ENCODE peak calls at places on chromosomes 6 and 20, in six cellular contexts. One of them, this sample, is unnamed.

GRCh38 chr20:46752639-46753235 is 43.3 kb downstream of the SLC2A10 start:
- DNase-seq in GM04504: no peak
- DNase-seq in left ventricle myocardium superior: peak; percentile 51
- DNase-seq in SJSA1: peak; percentile 37
- DNase-seq in HCT116: no peak
- DNase-seq in NCI-H1092: peak; percentile 53
- DNase-seq in this sample: peak; percentile 52

GRCh38 chr20:32456869-32457421 is 98.8 kb downstream of the ASXL1 start:
- DNase-seq in GM04504: no peak
- DNase-seq in left ventricle myocardium superior: peak; percentile 77
- DNase-seq in SJSA1: peak; percentile 50
- DNase-seq in HCT116: no peak
- DNase-seq in NCI-H1092: no peak
- DNase-seq in this sample: no peak

GRCh38 chr6:50236164-50236563 is 186.4 kb upstream of the DEFB112 start:
- DNase-seq in GM04504: no peak
- DNase-seq in left ventricle myocardium superior: no peak
- DNase-seq in SJSA1: no peak
- DNase-seq in HCT116: no peak
- DNase-seq in NCI-H1092: no peak
- DNase-seq in this sample: no peak

GRCh38 chr6:34709386-34709785 is 12.8 kb upstream of the ILRUN start:
- DNase-seq in GM04504: peak; percentile 14
- DNase-seq in left ventricle myocardium superior: peak; percentile 88
- DNase-seq in SJSA1: no peak
- DNase-seq in HCT116: no peak
- DNase-seq in NCI-H1092: peak; percentile 57
- DNase-seq in this sample: no peak

GRCh38 chr6:168418631-168419250 is 22.2 kb upstream of the SMOC2 start:
- DNase-seq in GM04504: no peak
- DNase-seq in left ventricle myocardium superior: peak; percentile 31
- DNase-seq in SJSA1: no peak
- DNase-seq in HCT116: no peak
- DNase-seq in NCI-H1092: no peak
- DNase-seq in this sample: no peak

GRCh38 chr6:151313060-151313459 is 73.3 kb downstream of the AKAP12 start:
- DNase-seq in GM04504: no peak
- DNase-seq in left ventricle myocardium superior: no peak
- DNase-seq in SJSA1: no peak
- DNase-seq in HCT116: no peak
- DNase-seq in NCI-H1092: peak; percentile 67
- DNase-seq in this sample: no peak

GRCh38 chr6:90715093-90715655 is 128.3 kb upstream of the MAP3K7 start:
- DNase-seq in GM04504: no peak
- DNase-seq in left ventricle myocardium superior: peak; percentile 23
- DNase-seq in SJSA1: no peak
- DNase-seq in HCT116: no peak
- DNase-seq in NCI-H1092: no peak
- DNase-seq in this sample: no peak

GRCh38 chr6:142868917-142869316 is 76.1 kb downstream of the HIVEP2 start:
- DNase-seq in GM04504: no peak
- DNase-seq in left ventricle myocardium superior: no peak
- DNase-seq in SJSA1: no peak
- DNase-seq in HCT116: no peak
- DNase-seq in NCI-H1092: no peak
- DNase-seq in this sample: no peak

GRCh38 chr20:51628533-51629398 is 86.2 kb upstream of the NFATC2 start:
- DNase-seq in GM04504: peak; percentile 49
- DNase-seq in left ventricle myocardium superior: no peak
- DNase-seq in SJSA1: no peak
- DNase-seq in HCT116: no peak
- DNase-seq in NCI-H1092: no peak
- DNase-seq in this sample: no peak

GRCh38 chr20:8082025-8082424 is 50.0 kb upstream of the PLCB1 start:
- DNase-seq in GM04504: no peak
- DNase-seq in left ventricle myocardium superior: no peak
- DNase-seq in SJSA1: no peak
- DNase-seq in HCT116: peak; percentile 7
- DNase-seq in NCI-H1092: no peak
- DNase-seq in this sample: no peak

GRCh38 chr20:57951549-57951948 is 241.7 kb upstream of the PMEPA1 start:
- DNase-seq in GM04504: no peak
- DNase-seq in left ventricle myocardium superior: no peak
- DNase-seq in SJSA1: no peak
- DNase-seq in HCT116: no peak
- DNase-seq in NCI-H1092: no peak
- DNase-seq in this sample: no peak

GRCh38 chr6:26400626-26401025 is 1.4 kb upstream of the BTN3A1 start:
- DNase-seq in GM04504: no peak
- DNase-seq in left ventricle myocardium superior: no peak
- DNase-seq in SJSA1: no peak
- DNase-seq in HCT116: no peak
- DNase-seq in NCI-H1092: no peak
- DNase-seq in this sample: no peak

GRCh38 chr20:19621072-19621471 is 137.0 kb upstream of the RIN2 start:
- DNase-seq in GM04504: no peak
- DNase-seq in left ventricle myocardium superior: no peak
- DNase-seq in SJSA1: no peak
- DNase-seq in HCT116: no peak
- DNase-seq in NCI-H1092: no peak
- DNase-seq in this sample: no peak

GRCh38 chr20:7294816-7295360 is 527.4 kb downstream of the BMP2 start:
- DNase-seq in GM04504: no peak
- DNase-seq in left ventricle myocardium superior: no peak
- DNase-seq in SJSA1: no peak
- DNase-seq in HCT116: no peak
- DNase-seq in NCI-H1092: no peak
- DNase-seq in this sample: no peak

GRCh38 chr6:103820148-103820547 is 1039.6 kb downstream of the HACE1 start:
- DNase-seq in GM04504: no peak
- DNase-seq in left ventricle myocardium superior: no peak
- DNase-seq in SJSA1: no peak
- DNase-seq in HCT116: no peak
- DNase-seq in NCI-H1092: no peak
- DNase-seq in this sample: no peak

GRCh38 chr20:33086052-33086722 is 6.7 kb downstream of the BPIFB4 start:
- DNase-seq in GM04504: no peak
- DNase-seq in left ventricle myocardium superior: no peak
- DNase-seq in SJSA1: no peak
- DNase-seq in HCT116: no peak
- DNase-seq in NCI-H1092: no peak
- DNase-seq in this sample: no peak

GRCh38 chr20:54123587-54124180 is 50.1 kb downstream of the CYP24A1 start:
- DNase-seq in GM04504: peak; percentile 93
- DNase-seq in left ventricle myocardium superior: no peak
- DNase-seq in SJSA1: peak; percentile 72
- DNase-seq in HCT116: peak; percentile 100
- DNase-seq in NCI-H1092: no peak
- DNase-seq in this sample: peak; percentile 25

GRCh38 chr20:19757487-19757972 is 528 bp upstream of the RIN2 start:
- DNase-seq in GM04504: peak; percentile 56
- DNase-seq in left ventricle myocardium superior: peak; percentile 94
- DNase-seq in SJSA1: no peak
- DNase-seq in HCT116: no peak
- DNase-seq in NCI-H1092: peak; percentile 16
- DNase-seq in this sample: peak; percentile 41

GRCh38 chr20:45366631-45367030 is 3.7 kb downstream of the SYS1 start:
- DNase-seq in GM04504: no peak
- DNase-seq in left ventricle myocardium superior: no peak
- DNase-seq in SJSA1: no peak
- DNase-seq in HCT116: no peak
- DNase-seq in NCI-H1092: no peak
- DNase-seq in this sample: no peak

GRCh38 chr20:45833030-45833882 is at the start of gene SNX21:
- DNase-seq in GM04504: peak; percentile 92
- DNase-seq in left ventricle myocardium superior: peak; percentile 92
- DNase-seq in SJSA1: peak; percentile 89
- DNase-seq in HCT116: no peak
- DNase-seq in NCI-H1092: no peak
- DNase-seq in this sample: peak; percentile 88

GRCh38 chr6:52227495-52227894 is 16.8 kb downstream of the IL17F start:
- DNase-seq in GM04504: no peak
- DNase-seq in left ventricle myocardium superior: no peak
- DNase-seq in SJSA1: no peak
- DNase-seq in HCT116: no peak
- DNase-seq in NCI-H1092: no peak
- DNase-seq in this sample: no peak

GRCh38 chr6:3526962-3527796 is 70.3 kb upstream of the SLC22A23 start:
- DNase-seq in GM04504: no peak
- DNase-seq in left ventricle myocardium superior: no peak
- DNase-seq in SJSA1: no peak
- DNase-seq in HCT116: no peak
- DNase-seq in NCI-H1092: no peak
- DNase-seq in this sample: no peak

GRCh38 chr20:21323640-21324039 is 20.5 kb downstream of the XRN2 start:
- DNase-seq in GM04504: peak; percentile 61
- DNase-seq in left ventricle myocardium superior: no peak
- DNase-seq in SJSA1: peak; percentile 72
- DNase-seq in HCT116: peak; percentile 27
- DNase-seq in NCI-H1092: no peak
- DNase-seq in this sample: peak; percentile 53

GRCh38 chr6:4281341-4282293 is 146.2 kb upstream of the ECI2 start:
- DNase-seq in GM04504: no peak
- DNase-seq in left ventricle myocardium superior: peak; percentile 62
- DNase-seq in SJSA1: no peak
- DNase-seq in HCT116: no peak
- DNase-seq in NCI-H1092: peak; percentile 14
- DNase-seq in this sample: no peak

GRCh38 chr6:25331085-25331685 is 52.0 kb downstream of the CARMIL1 start:
- DNase-seq in GM04504: no peak
- DNase-seq in left ventricle myocardium superior: no peak
- DNase-seq in SJSA1: no peak
- DNase-seq in HCT116: no peak
- DNase-seq in NCI-H1092: no peak
- DNase-seq in this sample: no peak

GRCh38 chr20:38610521-38610920 is 8.9 kb downstream of the ARHGAP40 start:
- DNase-seq in GM04504: no peak
- DNase-seq in left ventricle myocardium superior: no peak
- DNase-seq in SJSA1: no peak
- DNase-seq in HCT116: no peak
- DNase-seq in NCI-H1092: no peak
- DNase-seq in this sample: no peak

GRCh38 chr6:73525546-73526330 is 4.9 kb upstream of the EEF1A1 start:
- DNase-seq in GM04504: no peak
- DNase-seq in left ventricle myocardium superior: no peak
- DNase-seq in SJSA1: peak; percentile 44
- DNase-seq in HCT116: no peak
- DNase-seq in NCI-H1092: no peak
- DNase-seq in this sample: no peak

GRCh38 chr20:24235224-24235735 is 234.1 kb upstream of the SYNDIG1 start:
- DNase-seq in GM04504: no peak
- DNase-seq in left ventricle myocardium superior: no peak
- DNase-seq in SJSA1: no peak
- DNase-seq in HCT116: no peak
- DNase-seq in NCI-H1092: no peak
- DNase-seq in this sample: no peak

GRCh38 chr20:63343460-63344150 is 17.5 kb downstream of the CHRNA4 start:
- DNase-seq in GM04504: no peak
- DNase-seq in left ventricle myocardium superior: peak; percentile 21
- DNase-seq in SJSA1: no peak
- DNase-seq in HCT116: no peak
- DNase-seq in NCI-H1092: no peak
- DNase-seq in this sample: no peak

GRCh38 chr20:32188376-32189122 is 19.0 kb downstream of the PLAGL2 start:
- DNase-seq in GM04504: no peak
- DNase-seq in left ventricle myocardium superior: no peak
- DNase-seq in SJSA1: no peak
- DNase-seq in HCT116: no peak
- DNase-seq in NCI-H1092: no peak
- DNase-seq in this sample: no peak

GRCh38 chr6:28587011-28587745 is 61.5 kb downstream of the GPX5 start:
- DNase-seq in GM04504: no peak
- DNase-seq in left ventricle myocardium superior: peak; percentile 66
- DNase-seq in SJSA1: peak; percentile 43
- DNase-seq in HCT116: no peak
- DNase-seq in NCI-H1092: peak; percentile 78
- DNase-seq in this sample: no peak

GRCh38 chr6:45305546-45305945 is 22.6 kb upstream of the RUNX2 start:
- DNase-seq in GM04504: no peak
- DNase-seq in left ventricle myocardium superior: no peak
- DNase-seq in SJSA1: no peak
- DNase-seq in HCT116: no peak
- DNase-seq in NCI-H1092: no peak
- DNase-seq in this sample: no peak

GRCh38 chr20:60792941-60793340 is 459.1 kb upstream of the CDH4 start:
- DNase-seq in GM04504: no peak
- DNase-seq in left ventricle myocardium superior: no peak
- DNase-seq in SJSA1: no peak
- DNase-seq in HCT116: no peak
- DNase-seq in NCI-H1092: no peak
- DNase-seq in this sample: no peak

GRCh38 chr6:86148586-86148985 is 505.9 kb upstream of the SYNCRIP start:
- DNase-seq in GM04504: no peak
- DNase-seq in left ventricle myocardium superior: no peak
- DNase-seq in SJSA1: no peak
- DNase-seq in HCT116: no peak
- DNase-seq in NCI-H1092: no peak
- DNase-seq in this sample: no peak

GRCh38 chr20:35575958-35576357 is 34.1 kb downstream of the ERGIC3 start:
- DNase-seq in GM04504: no peak
- DNase-seq in left ventricle myocardium superior: no peak
- DNase-seq in SJSA1: no peak
- DNase-seq in HCT116: no peak
- DNase-seq in NCI-H1092: no peak
- DNase-seq in this sample: no peak

GRCh38 chr6:11766589-11767450 is 11.8 kb downstream of the ADTRP start:
- DNase-seq in GM04504: peak; percentile 89
- DNase-seq in left ventricle myocardium superior: no peak
- DNase-seq in SJSA1: peak; percentile 97
- DNase-seq in HCT116: peak; percentile 78
- DNase-seq in NCI-H1092: no peak
- DNase-seq in this sample: peak; percentile 88

GRCh38 chr6:42419490-42420280 is 32.0 kb downstream of the TRERF1 start:
- DNase-seq in GM04504: no peak
- DNase-seq in left ventricle myocardium superior: no peak
- DNase-seq in SJSA1: no peak
- DNase-seq in HCT116: no peak
- DNase-seq in NCI-H1092: no peak
- DNase-seq in this sample: no peak

GRCh38 chr20:41365785-41366545 is 653 bp downstream of the EMILIN3 start:
- DNase-seq in GM04504: no peak
- DNase-seq in left ventricle myocardium superior: no peak
- DNase-seq in SJSA1: no peak
- DNase-seq in HCT116: no peak
- DNase-seq in NCI-H1092: no peak
- DNase-seq in this sample: no peak

GRCh38 chr6:76867182-76867581 is 596.1 kb downstream of the HTR1B start:
- DNase-seq in GM04504: no peak
- DNase-seq in left ventricle myocardium superior: no peak
- DNase-seq in SJSA1: no peak
- DNase-seq in HCT116: no peak
- DNase-seq in NCI-H1092: no peak
- DNase-seq in this sample: no peak

This sample was measured in SW 1271.